ENCODE peak calls at places on chromosomes 12 and 14, in four cellular contexts. G is A549, H is GM12878, I is K562. S is an unnamed sample.

GRCh38 chr12:19575307-19576243 is 136.3 kb downstream of the AEBP2 start:
- DNase-seq in H (no peak), I (no peak), G (no peak), S (peak; percentile 74)

GRCh38 chr12:127145929-127146789 is 1120.8 kb upstream of the TMEM132C start:
- DNase-seq in H (no peak), I (peak; percentile 92), G (peak; percentile 68), S (peak; percentile 15)

GRCh38 chr14:103088921-103089320 is 4.9 kb downstream of the LBHD2 start:
- DNase-seq in I (no peak), G (no peak), H (no peak), S (no peak)

GRCh38 chr12:13452955-13453570 is 256.5 kb downstream of the EMP1 start:
- DNase-seq in I (no peak), G (no peak), H (no peak), S (no peak)

GRCh38 chr12:69161835-69162234 is 77.5 kb upstream of the CPSF6 start:
- DNase-seq in I (no peak), H (peak; percentile 83), G (no peak), S (no peak)

GRCh38 chr12:95967301-95967700 is 24.2 kb downstream of the AMDHD1 start:
- DNase-seq in I (no peak), G (no peak), H (no peak), S (no peak)

GRCh38 chr12:112233242-112233641 is 107.9 kb downstream of the TRAFD1 start:
- DNase-seq in I (no peak), G (no peak), H (no peak), S (no peak)

GRCh38 chr12:15164997-15165659 is 56.1 kb downstream of the RERG start:
- DNase-seq in I (no peak), G (no peak), H (no peak), S (no peak)

DNA sequence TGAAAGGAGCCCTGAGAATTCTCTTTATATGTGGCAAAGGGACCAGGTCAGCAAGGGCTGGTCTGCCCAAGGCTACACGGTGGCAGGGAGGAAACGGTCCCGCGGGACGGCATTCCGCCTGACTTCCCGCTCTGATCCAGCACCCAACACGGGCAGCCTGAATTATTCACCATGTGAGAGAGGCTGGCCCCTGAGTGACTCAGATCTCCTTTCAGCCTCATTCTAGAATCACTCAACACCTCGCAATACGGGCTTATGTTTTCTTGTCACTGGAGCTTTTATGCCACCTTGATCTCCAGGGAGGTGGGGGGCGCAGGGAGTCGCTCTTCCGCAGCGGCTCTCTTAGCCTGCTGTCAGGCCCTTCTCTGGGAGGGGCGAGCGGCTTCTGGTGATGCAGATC is 8.5 kb downstream of the LRTM2 start:
- DNase-seq in G (no peak), H (no peak), I (no peak), S (no peak)
- TF ChIP-seq CEBPB in G (no peak), H (no peak), I (no peak), S (no peak)

DNA sequence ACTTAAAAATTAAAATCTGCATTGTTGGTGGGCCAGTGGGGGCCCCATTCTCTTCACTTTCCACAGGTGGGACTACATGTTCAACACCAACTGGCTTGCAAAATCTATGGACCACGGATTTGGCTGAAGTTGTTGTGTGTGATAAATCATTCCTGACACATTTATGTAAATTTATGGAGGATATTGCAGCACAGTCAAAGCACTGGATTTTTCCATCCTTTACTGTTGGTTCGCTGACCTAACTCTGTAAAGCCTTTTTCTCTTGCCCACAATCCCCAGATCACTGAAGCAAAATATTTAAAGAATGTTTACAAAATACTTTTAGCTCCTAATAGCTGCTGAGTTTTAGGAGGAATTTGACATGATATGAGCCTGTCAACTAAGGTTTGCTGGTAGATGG is 219.7 kb upstream of the PRICKLE1 start:
- DNase-seq in H (no peak), G (no peak), I (no peak), S (peak; percentile 48)
- TF ChIP-seq RCOR1 in H (no peak), G (no peak), I (no peak), S (no peak)

DNA sequence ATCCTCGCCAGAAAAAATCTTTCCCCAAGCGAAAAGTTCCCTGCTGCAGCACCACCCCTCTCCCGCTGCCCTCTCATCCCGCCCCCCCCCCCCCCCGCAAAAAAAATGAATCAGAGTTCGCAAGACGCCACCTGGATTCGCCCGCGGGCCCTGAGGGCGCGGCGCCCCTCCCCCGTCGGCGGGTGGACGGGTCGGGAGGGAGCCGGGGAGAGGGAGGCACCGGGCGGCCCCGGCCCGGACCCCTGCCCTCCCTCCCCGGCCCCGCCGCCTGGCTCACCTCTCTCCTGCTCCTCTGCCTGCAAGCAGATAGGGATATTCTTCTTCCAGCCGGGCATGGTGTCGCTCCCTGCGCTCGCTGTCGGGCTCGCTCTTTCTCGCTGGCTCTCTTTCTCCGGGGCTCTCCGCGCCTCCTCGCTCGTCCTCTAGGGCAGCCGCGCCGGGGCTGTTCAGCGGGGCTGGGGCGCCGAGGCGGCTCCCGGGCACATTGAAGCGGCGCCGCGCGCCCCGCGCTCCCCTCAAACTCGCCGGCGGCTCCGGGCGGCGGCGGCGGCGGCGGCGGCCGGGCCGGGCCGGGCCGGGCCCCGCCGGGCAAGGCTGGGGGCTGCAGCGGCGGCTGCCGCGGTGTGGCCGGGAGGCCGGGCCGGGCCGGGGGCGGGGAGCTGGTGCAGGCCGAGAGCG is 200.2 kb upstream of the CAND1 start:
- DNase-seq in I (peak; percentile 5), G (peak; percentile 37), H (no peak), S (peak; percentile 7)
- TF ChIP-seq USF2 in I (no peak), G (no peak), H (no peak), S (no peak)

GRCh38 chr12:132872975-132873421 is 14.4 kb downstream of the CHFR start:
- DNase-seq in H (peak; percentile 13), G (no peak), I (no peak), S (no peak)
- TF ChIP-seq CEBPB in H (no peak), G (no peak), I (no peak), S (no peak)